ENCODE peak calls at places on chromosomes 5 and 9, in four cellular contexts. M is HFF-Myc, T is astrocyte of the spinal cord, A is chondrocyte. J is an unnamed sample.

GRCh38 chr5:127536687-127537086 is 19.2 kb downstream of the PRRC1 start:
- DNase-seq in M (no peak), T (peak), A (no peak), J (no peak)

GRCh38 chr5:133520062-133520461 is 92.3 kb downstream of the FSTL4 start:
- DNase-seq in M (no peak), T (no peak), A (no peak), J (no peak)

GRCh38 chr9:117355542-117355941 is 59.3 kb downstream of the ASTN2 start:
- DNase-seq in M (no peak), T (no peak), A (no peak), J (no peak)

GRCh38 chr9:111691686-111692329 is 30.4 kb downstream of the GNG10 start:
- DNase-seq in M (peak), T (peak), A (no peak), J (peak)

GRCh38 chr9:134328341-134328840 is 2.1 kb downstream of the RXRA start:
- DNase-seq in M (no peak), T (no peak), A (no peak), J (no peak)

GRCh38 chr5:122774519-122774860 is 390 bp upstream of the SNX2 start:
- DNase-seq in M (no peak), T (no peak), A (no peak), J (no peak)

GRCh38 chr9:90018688-90019087 is 413.9 kb downstream of the GADD45G start:
- DNase-seq in M (no peak), T (no peak), A (no peak), J (no peak)

GRCh38 chr5:172503925-172504730 is 49.8 kb upstream of the SH3PXD2B start:
- DNase-seq in M (no peak), T (no peak), A (no peak), J (no peak)

GRCh38 chr5:177132504-177133118 is 962 bp upstream of the NSD1 start:
- DNase-seq in M (no peak), T (no peak), A (no peak), J (no peak)

GRCh38 chr9:35571113-35571512 is 33.9 kb upstream of the TESK1 start:
- DNase-seq in M (no peak), T (no peak), A (no peak), J (no peak)

GRCh38 chr5:72612810-72613209 is 105.6 kb upstream of the ZNF366 start:
- DNase-seq in M (no peak), T (no peak), A (no peak), J (no peak)

GRCh38 chr5:72543365-72543764 is 36.2 kb upstream of the ZNF366 start:
- DNase-seq in M (no peak), T (peak), A (no peak), J (peak)

GRCh38 chr9:16153221-16153620 is 600.4 kb downstream of the CCDC171 start:
- DNase-seq in M (no peak), T (no peak), A (no peak), J (no peak)

GRCh38 chr9:35856206-35856605 is 14.0 kb downstream of the OR13J1 start:
- DNase-seq in M (no peak), T (no peak), A (peak), J (no peak)

GRCh38 chr9:96554801-96555566 is 64.7 kb downstream of the CDC14B start:
- DNase-seq in M (no peak), T (peak), A (no peak), J (peak)

GRCh38 chr5:115494570-115495289 is 49.8 kb downstream of the FEM1C start:
- DNase-seq in M (no peak), T (peak), A (no peak), J (no peak)

GRCh38 chr5:69271376-69271775 is 36.7 kb downstream of the CDK7 start:
- DNase-seq in M (no peak), T (peak), A (no peak), J (peak)

GRCh38 chr5:180818942-180819341 is 16.3 kb upstream of the MGAT1 start:
- DNase-seq in M (no peak), T (no peak), A (no peak), J (no peak)

GRCh38 chr9:116798521-116798920 is 111.4 kb downstream of the TRIM32 start:
- DNase-seq in M (no peak), T (no peak), A (no peak), J (no peak)

GRCh38 chr9:93096131-93096802 is at the start of gene CARD19:
- DNase-seq in M (no peak), T (peak), A (peak), J (no peak)

GRCh38 chr5:2695200-2695891 is 56.1 kb downstream of the IRX2 start:
- DNase-seq in M (no peak), T (peak), A (no peak), J (no peak)

GRCh38 chr5:76791461-76791860 is 27.4 kb upstream of the F2RL1 start:
- DNase-seq in M (no peak), T (peak), A (no peak), J (peak)

DNA sequence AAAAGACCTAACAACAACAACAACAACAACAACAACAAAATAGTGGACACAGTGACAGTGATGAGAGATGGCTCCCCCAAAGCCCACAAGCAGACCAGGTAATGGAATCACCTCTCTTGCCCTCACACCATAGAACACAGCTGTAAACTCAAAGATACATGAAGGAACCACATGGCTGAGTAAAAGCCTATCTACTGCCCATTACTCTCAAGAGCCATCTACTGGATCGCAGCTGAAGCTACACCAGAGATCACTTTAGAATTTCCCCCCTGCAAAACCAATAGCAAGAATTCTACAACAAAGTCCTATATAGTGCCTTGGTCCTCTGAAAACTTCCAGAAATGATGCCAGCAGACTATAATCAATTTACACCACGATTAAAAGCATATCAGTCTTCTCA is 1537.6 kb upstream of the CDH9 start:
- DNase-seq in M (no peak), T (peak), A (no peak), J (no peak)
- TF ChIP-seq CTCF in M (no peak), T (peak), A (peak), J (no peak)

GRCh38 chr9:114777841-114778240 is 28.0 kb downstream of the TNFSF15 start:
- DNase-seq in M (no peak), T (no peak), A (no peak), J (no peak)
- TF ChIP-seq CTCF in M (no peak), T (no peak), A (no peak), J (no peak)

GRCh38 chr9:108776920-108777650 is 78.7 kb downstream of the ACTL7B start:
- DNase-seq in M (no peak), T (peak), A (no peak), J (no peak)
- TF ChIP-seq CTCF in M (peak), T (peak), A (peak), J (no peak)

GRCh38 chr5:75168026-75168750 is 68.5 kb downstream of the ANKRD31 start:
- DNase-seq in M (no peak), T (no peak), A (no peak), J (no peak)

GRCh38 chr5:75167345-75167744 is 69.3 kb downstream of the ANKRD31 start:
- DNase-seq in M (no peak), T (no peak), A (no peak), J (peak)
- TF ChIP-seq CTCF in M (peak), T (peak), A (peak), J (peak)

GRCh38 chr5:109083937-109084336 is 325.8 kb downstream of the PJA2 start:
- DNase-seq in M (no peak), T (no peak), A (no peak), J (no peak)
- TF ChIP-seq CTCF in M (no peak), T (no peak), A (no peak), J (no peak)

DNA sequence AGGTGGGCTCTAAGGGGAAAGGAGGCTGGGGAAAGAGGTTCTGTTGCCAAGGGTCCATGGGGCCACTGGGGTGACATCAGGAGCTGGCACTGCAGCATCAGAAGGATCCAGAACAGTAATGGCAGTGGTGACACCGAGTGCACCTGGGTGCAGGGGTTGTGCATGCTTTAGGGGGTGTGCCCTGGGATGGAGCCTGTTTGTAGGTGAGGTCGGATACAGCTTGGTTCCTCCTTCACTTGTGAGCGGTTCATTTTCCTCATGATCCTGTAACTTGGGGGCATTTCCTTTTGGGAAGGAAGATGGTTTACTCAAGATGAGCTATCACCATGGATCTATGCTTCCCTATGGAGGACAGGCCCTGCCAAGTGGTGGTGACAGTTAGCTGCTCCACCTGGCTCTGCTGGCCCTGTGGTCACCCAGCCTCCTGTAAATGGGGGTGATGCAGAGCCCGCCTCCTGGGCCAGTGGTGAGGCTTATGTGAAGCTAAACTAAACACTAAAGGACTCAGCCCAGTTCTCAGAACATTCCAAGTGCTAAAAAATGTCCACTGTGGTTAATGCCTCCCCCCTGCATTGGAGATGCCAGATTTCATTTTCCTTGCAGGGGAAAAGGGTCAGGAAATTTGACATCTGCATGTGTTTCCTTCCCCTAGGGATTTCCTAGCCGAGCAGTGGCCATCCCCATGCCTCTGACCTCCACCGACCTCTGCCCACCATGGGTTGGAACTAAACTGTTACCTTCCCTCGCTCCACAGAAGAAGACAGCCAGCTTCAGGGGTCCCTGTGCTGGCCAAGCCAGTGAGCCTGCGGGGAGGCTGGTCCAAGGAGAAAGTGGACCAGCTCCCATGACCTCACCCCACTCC is 13.3 kb downstream of the CD74 start:
- DNase-seq in M (no peak), T (no peak), A (peak), J (peak)
- TF ChIP-seq CTCF in M (no peak), T (no peak), A (no peak), J (no peak)

GRCh38 chr9:123218831-123219230 is 49.6 kb downstream of the STRBP start:
- DNase-seq in M (no peak), T (no peak), A (no peak), J (no peak)

GRCh38 chr9:123211081-123211480 is 57.3 kb downstream of the STRBP start:
- DNase-seq in M (no peak), T (no peak), A (no peak), J (no peak)

GRCh38 chr9:123217148-123217585 is 51.2 kb downstream of the STRBP start:
- DNase-seq in M (peak), T (peak), A (no peak), J (no peak)

GRCh38 chr9:123220127-123220526 is 48.3 kb downstream of the STRBP start:
- DNase-seq in M (no peak), T (no peak), A (no peak), J (no peak)

DNA sequence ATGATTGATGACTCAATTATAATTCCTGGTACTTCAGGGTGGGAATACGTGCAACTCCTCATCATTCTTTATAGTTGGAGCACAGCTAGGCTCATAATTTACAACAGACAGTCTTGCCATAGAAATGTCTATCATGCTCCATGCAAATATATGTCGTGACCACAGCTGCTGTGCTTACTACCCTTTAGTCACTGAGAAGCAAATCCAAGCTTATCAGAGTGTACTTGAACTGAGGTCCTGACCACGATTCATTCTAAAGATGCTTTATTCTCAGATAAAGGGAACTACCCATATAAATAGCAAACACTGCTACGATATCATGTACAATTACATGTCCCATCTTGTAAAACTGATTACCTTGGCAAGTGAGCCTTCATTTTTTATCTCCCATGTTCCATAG is 52.0 kb downstream of the STRBP start:
- DNase-seq in M (no peak), T (no peak), A (no peak), J (no peak)
- TF ChIP-seq CTCF in M (no peak), T (no peak), A (no peak), J (no peak)

GRCh38 chr5:150214289-150214688 is 24.4 kb downstream of the SLC6A7 start:
- DNase-seq in M (no peak), T (peak), A (no peak), J (peak)
- TF ChIP-seq CTCF in M (peak), T (peak), A (peak), J (peak)

DNA sequence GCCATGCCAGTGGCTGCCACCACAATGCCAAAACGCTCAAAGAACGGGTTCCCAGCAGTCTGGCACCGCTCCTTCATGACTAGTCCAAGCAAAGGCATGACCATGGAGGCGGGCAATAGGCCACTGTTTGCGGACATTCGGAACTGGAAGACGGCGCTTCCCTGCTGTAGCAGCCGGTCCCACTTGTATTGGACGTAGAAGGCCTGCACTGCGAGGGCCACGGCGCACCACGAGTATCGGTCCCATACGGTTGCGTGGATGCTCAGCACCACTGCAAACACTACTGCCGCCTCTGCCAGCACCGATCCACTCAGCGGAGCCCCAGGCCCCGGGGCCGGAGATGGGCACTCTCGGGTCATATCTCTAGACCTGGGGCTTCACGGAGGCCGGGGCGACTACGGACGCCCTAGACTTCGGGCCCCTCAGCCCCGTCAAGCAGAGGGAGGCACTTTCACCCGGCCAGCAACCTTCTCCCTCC is 419 bp downstream of the DOLK start:
- DNase-seq in M (no peak), T (peak), A (peak), J (no peak)
- TF ChIP-seq CTCF in M (no peak), T (no peak), A (no peak), J (no peak)

J was measured in HFFc6.